ENCODE peak calls at places on chromosome 6, in ten cellular contexts. T is glomerular endothelial cell; K is cardiac fibroblast; S is activated gamma-delta T cell; V is activated CD4-positive, CD25-positive, alpha-beta regulatory T cell; Z is AG20443; E is activated T-cell treated with anti-CD3 and anti-CD28 coated beads, Interleukin-2, amount 50 U/mL, for 24 hours; D is IMR-90; R is CD8-positive, alpha-beta memory T cell; F is ELR. O is an unnamed sample.

GRCh38 chr6:26607434-26608230 is 10.9 kb downstream of the ABT1 start:
- DNase-seq in T (no peak), K (peak), S (no peak), V (no peak), Z (peak), E (peak), D (peak), R (peak), F (peak), O (peak)

GRCh38 chr6:25934181-25934580 is 3.7 kb upstream of the SLC17A2 start:
- DNase-seq in T (no peak), K (no peak), S (no peak), V (no peak), Z (no peak), E (no peak), D (no peak), R (no peak), F (no peak), O (no peak)

GRCh38 chr6:33410711-33411631 is at the start of gene PHF1:
- DNase-seq in T (no peak), K (peak), S (peak), V (peak), Z (peak), E (no peak), D (peak), R (peak), F (peak), O (peak)

GRCh38 chr6:36765190-36765941 is 67.7 kb downstream of the RAB44 start:
- DNase-seq in T (no peak), K (no peak), S (no peak), V (no peak), Z (no peak), E (no peak), D (no peak), R (no peak), F (no peak), O (no peak)

GRCh38 chr6:4575724-4576123 is 200.5 kb upstream of the CDYL start:
- DNase-seq in T (no peak), K (no peak), S (no peak), V (no peak), Z (no peak), E (no peak), D (peak), R (no peak), F (peak), O (no peak)

GRCh38 chr6:167990016-167990945 is 7.2 kb upstream of the KIF25 start:
- DNase-seq in T (no peak), K (no peak), S (no peak), V (no peak), Z (no peak), E (no peak), D (no peak), R (no peak), F (no peak), O (no peak)

GRCh38 chr6:1516742-1517520 is 92.8 kb upstream of the FOXC1 start:
- DNase-seq in T (no peak), K (no peak), S (no peak), V (no peak), Z (no peak), E (no peak), D (no peak), R (no peak), F (no peak), O (no peak)

GRCh38 chr6:118708055-118708454 is 56.7 kb upstream of the CEP85L start:
- DNase-seq in T (no peak), K (peak), S (no peak), V (no peak), Z (no peak), E (no peak), D (peak), R (no peak), F (peak), O (peak)

GRCh38 chr6:11585426-11586016 is 48.0 kb downstream of the TMEM170B start:
- DNase-seq in T (no peak), K (peak), S (no peak), V (no peak), Z (peak), E (no peak), D (peak), R (no peak), F (peak), O (peak)

GRCh38 chr6:134175532-134176282 is 123.3 kb upstream of the SLC2A12 start:
- DNase-seq in T (no peak), K (peak), S (no peak), V (no peak), Z (peak), E (no peak), D (peak), R (peak), F (peak), O (peak)

GRCh38 chr6:126546771-126547170 is 206.9 kb downstream of the CENPW start:
- DNase-seq in T (no peak), K (no peak), S (no peak), V (no peak), Z (no peak), E (no peak), D (peak), R (no peak), F (no peak), O (peak)